ENCODE peak calls at places on chromosomes 6 and 20, in nine cellular contexts. Y is activated T-helper 1 cell treated with anti-CD3 and anti-CD28 coated beads, Interleukin-2, amount 50 U/mL, for 16 hours; W is nucleus accumbens; T is H1; X is activated CD4-positive, CD25-positive, alpha-beta regulatory T cell; U is stimulated activated CD8-positive, alpha-beta memory T cell treated with anti-CD3 and anti-CD28 coated beads, Interleukin-15, amount 100 ng/mL, for 4 hours; N is LoVo; A is B cell; I is psoas muscle. Z is an unnamed sample.

GRCh38 chr6:108616544-108616943 is 55.8 kb downstream of the FOXO3 start:
- DNase-seq in Y (no peak), W (no peak), U (no peak), N (no peak), T (no peak), X (no peak), I (no peak), A (no peak), Z (no peak)

GRCh38 chr6:75201901-75202672 is 3.8 kb downstream of the COL12A1 start:
- DNase-seq in W (no peak), N (no peak), Y (no peak), U (no peak), I (peak; percentile 46), T (no peak), A (no peak), X (no peak), Z (no peak)

GRCh38 chr20:8254911-8255582 is 123.0 kb downstream of the PLCB1 start:
- DNase-seq in A (no peak), N (no peak), X (no peak), U (no peak), W (no peak), I (no peak), T (no peak), Y (no peak), Z (no peak)

GRCh38 chr6:104404377-104404776 is 455.3 kb downstream of the HACE1 start:
- DNase-seq in X (no peak), I (no peak), T (no peak), A (no peak), W (no peak), U (no peak), N (no peak), Y (no peak), Z (no peak)

GRCh38 chr6:14924126-14925024 is 321.5 kb upstream of the JARID2 start:
- DNase-seq in A (no peak), I (peak; percentile 54), N (no peak), W (no peak), U (no peak), T (no peak), Y (no peak), X (no peak), Z (no peak)

GRCh38 chr6:168905451-168906090 is 348.1 kb downstream of the THBS2 start:
- DNase-seq in T (no peak), X (no peak), W (no peak), N (no peak), I (no peak), U (no peak), A (no peak), Y (no peak), Z (no peak)

GRCh38 chr6:30542404-30542725 is 13.9 kb downstream of the GNL1 start:
- DNase-seq in U (no peak), N (no peak), X (no peak), A (peak; percentile 35), W (no peak), T (no peak), I (no peak), Y (no peak), Z (no peak)

GRCh38 chr6:26003102-26003694 is 40.6 kb downstream of the TRIM38 start:
- DNase-seq in N (peak; percentile 51), U (no peak), I (peak; percentile 39), X (peak; percentile 35), Y (no peak), A (peak; percentile 52), T (no peak), W (peak; percentile 9), Z (no peak)

GRCh38 chr6:9116026-9116425 is 680.7 kb upstream of the SLC35B3 start:
- DNase-seq in X (no peak), W (no peak), N (no peak), A (no peak), I (no peak), Y (no peak), T (no peak), U (no peak), Z (no peak)

GRCh38 chr6:55819811-55820210 is 55.6 kb downstream of the BMP5 start:
- DNase-seq in I (no peak), N (no peak), Y (no peak), T (no peak), W (no peak), X (no peak), A (no peak), U (no peak), Z (no peak)

GRCh38 chr20:34907616-34908469 is 31.4 kb downstream of the ACSS2 start:
- DNase-seq in U (no peak), I (peak; percentile 48), X (no peak), Y (no peak), N (peak; percentile 92), A (no peak), T (no peak), W (no peak), Z (no peak)

Z was measured in iPS DF 19.7.